ENCODE peak calls at places on chromosomes 5 and 9, in five cellular contexts. One of them, this sample, is unnamed.

GRCh38 chr5:133065482-133065881 is 13.7 kb downstream of the HSPA4 start:
- DNase-seq in left ventricle myocardium superior: no peak
- DNase-seq in activated T-cell treated with anti-CD3 and anti-CD28 coated beads, Interleukin-2, amount 50 U/mL, for 4 hours: no peak
- DNase-seq in T-helper 2 cell: no peak
- DNase-seq in iris pigment epithelial cell: no peak
- DNase-seq in this sample: no peak

GRCh38 chr5:132428147-132428482 is 58.6 kb downstream of the SLC22A5 start:
- DNase-seq in left ventricle myocardium superior: no peak
- DNase-seq in activated T-cell treated with anti-CD3 and anti-CD28 coated beads, Interleukin-2, amount 50 U/mL, for 4 hours: no peak
- DNase-seq in T-helper 2 cell: no peak
- DNase-seq in iris pigment epithelial cell: no peak
- DNase-seq in this sample: no peak

GRCh38 chr9:106738109-106738508 is 124.9 kb upstream of the ZNF462 start:
- DNase-seq in left ventricle myocardium superior: no peak
- DNase-seq in activated T-cell treated with anti-CD3 and anti-CD28 coated beads, Interleukin-2, amount 50 U/mL, for 4 hours: no peak
- DNase-seq in T-helper 2 cell: no peak
- DNase-seq in iris pigment epithelial cell: no peak
- DNase-seq in this sample: no peak

GRCh38 chr9:16671591-16672137 is 198.8 kb downstream of the BNC2 start:
- DNase-seq in left ventricle myocardium superior: no peak
- DNase-seq in activated T-cell treated with anti-CD3 and anti-CD28 coated beads, Interleukin-2, amount 50 U/mL, for 4 hours: no peak
- DNase-seq in T-helper 2 cell: no peak
- DNase-seq in iris pigment epithelial cell: peak
- DNase-seq in this sample: no peak

GRCh38 chr9:37486616-37487544 is 1.1 kb downstream of the POLR1E start:
- DNase-seq in left ventricle myocardium superior: peak
- DNase-seq in activated T-cell treated with anti-CD3 and anti-CD28 coated beads, Interleukin-2, amount 50 U/mL, for 4 hours: no peak
- DNase-seq in T-helper 2 cell: no peak
- DNase-seq in iris pigment epithelial cell: peak
- DNase-seq in this sample: no peak

GRCh38 chr5:175131432-175131831 is 312.6 kb downstream of the DRD1 start:
- DNase-seq in left ventricle myocardium superior: no peak
- DNase-seq in activated T-cell treated with anti-CD3 and anti-CD28 coated beads, Interleukin-2, amount 50 U/mL, for 4 hours: no peak
- DNase-seq in T-helper 2 cell: no peak
- DNase-seq in iris pigment epithelial cell: no peak
- DNase-seq in this sample: no peak

GRCh38 chr5:100772548-100772947 is 130.5 kb downstream of the ST8SIA4 start:
- DNase-seq in left ventricle myocardium superior: no peak
- DNase-seq in activated T-cell treated with anti-CD3 and anti-CD28 coated beads, Interleukin-2, amount 50 U/mL, for 4 hours: no peak
- DNase-seq in T-helper 2 cell: no peak
- DNase-seq in iris pigment epithelial cell: no peak
- DNase-seq in this sample: no peak

GRCh38 chr5:157143127-157143959 is 678 bp upstream of the MED7 start:
- DNase-seq in left ventricle myocardium superior: peak
- DNase-seq in activated T-cell treated with anti-CD3 and anti-CD28 coated beads, Interleukin-2, amount 50 U/mL, for 4 hours: peak
- DNase-seq in T-helper 2 cell: peak
- DNase-seq in iris pigment epithelial cell: peak
- DNase-seq in this sample: peak

GRCh38 chr5:65279603-65280002 is 202.1 kb downstream of the ADAMTS6 start:
- DNase-seq in left ventricle myocardium superior: no peak
- DNase-seq in activated T-cell treated with anti-CD3 and anti-CD28 coated beads, Interleukin-2, amount 50 U/mL, for 4 hours: no peak
- DNase-seq in T-helper 2 cell: no peak
- DNase-seq in iris pigment epithelial cell: no peak
- DNase-seq in this sample: no peak

GRCh38 chr5:169933624-169934023 is 46.7 kb downstream of the INSYN2B start:
- DNase-seq in left ventricle myocardium superior: no peak
- DNase-seq in activated T-cell treated with anti-CD3 and anti-CD28 coated beads, Interleukin-2, amount 50 U/mL, for 4 hours: no peak
- DNase-seq in T-helper 2 cell: no peak
- DNase-seq in iris pigment epithelial cell: no peak
- DNase-seq in this sample: no peak

GRCh38 chr5:31158686-31159085 is 34.8 kb upstream of the CDH6 start:
- DNase-seq in left ventricle myocardium superior: no peak
- DNase-seq in activated T-cell treated with anti-CD3 and anti-CD28 coated beads, Interleukin-2, amount 50 U/mL, for 4 hours: no peak
- DNase-seq in T-helper 2 cell: no peak
- DNase-seq in iris pigment epithelial cell: no peak
- DNase-seq in this sample: no peak

GRCh38 chr9:87996355-87996860 is 22.1 kb upstream of the CDK20 start:
- DNase-seq in left ventricle myocardium superior: no peak
- DNase-seq in activated T-cell treated with anti-CD3 and anti-CD28 coated beads, Interleukin-2, amount 50 U/mL, for 4 hours: no peak
- DNase-seq in T-helper 2 cell: no peak
- DNase-seq in iris pigment epithelial cell: no peak
- DNase-seq in this sample: no peak

GRCh38 chr5:111869681-111870080 is 112.7 kb upstream of the NREP start:
- DNase-seq in left ventricle myocardium superior: no peak
- DNase-seq in activated T-cell treated with anti-CD3 and anti-CD28 coated beads, Interleukin-2, amount 50 U/mL, for 4 hours: no peak
- DNase-seq in T-helper 2 cell: no peak
- DNase-seq in iris pigment epithelial cell: peak
- DNase-seq in this sample: no peak

GRCh38 chr9:105258225-105258737 is 13.8 kb downstream of the SLC44A1 start:
- DNase-seq in left ventricle myocardium superior: no peak
- DNase-seq in activated T-cell treated with anti-CD3 and anti-CD28 coated beads, Interleukin-2, amount 50 U/mL, for 4 hours: no peak
- DNase-seq in T-helper 2 cell: no peak
- DNase-seq in iris pigment epithelial cell: no peak
- DNase-seq in this sample: no peak

GRCh38 chr9:68577778-68578591 is 37.3 kb upstream of the TMEM252 start:
- DNase-seq in left ventricle myocardium superior: no peak
- DNase-seq in activated T-cell treated with anti-CD3 and anti-CD28 coated beads, Interleukin-2, amount 50 U/mL, for 4 hours: no peak
- DNase-seq in T-helper 2 cell: no peak
- DNase-seq in iris pigment epithelial cell: no peak
- DNase-seq in this sample: no peak

GRCh38 chr9:14030350-14030823 is 283.6 kb downstream of the NFIB start:
- DNase-seq in left ventricle myocardium superior: no peak
- DNase-seq in activated T-cell treated with anti-CD3 and anti-CD28 coated beads, Interleukin-2, amount 50 U/mL, for 4 hours: no peak
- DNase-seq in T-helper 2 cell: no peak
- DNase-seq in iris pigment epithelial cell: peak
- DNase-seq in this sample: no peak

GRCh38 chr5:159210306-159210722 is 961 bp upstream of the RNF145 start:
- DNase-seq in left ventricle myocardium superior: no peak
- DNase-seq in activated T-cell treated with anti-CD3 and anti-CD28 coated beads, Interleukin-2, amount 50 U/mL, for 4 hours: no peak
- DNase-seq in T-helper 2 cell: no peak
- DNase-seq in iris pigment epithelial cell: peak
- DNase-seq in this sample: no peak